ENCODE peak calls at places on chromosomes 12 and 14, in six cellular contexts. Q is tibial nerve, L is body of pancreas, S is heart left ventricle, M is sigmoid colon, Y is H1. Z is an unnamed sample. For H3K4me1, the result is how much of the 10 kb centered on the place peaks cover.

GRCh38 chr14:99564256-99564902 is 39.6 kb downstream of the CCDC85C start:
- DNase-seq in Q (peak), L (peak), S (peak), M (peak), Y (no peak), Z (peak)

GRCh38 chr14:71400821-71401447 is 493.7 kb downstream of the PCNX1 start:
- DNase-seq in Q (no peak), L (no peak), S (no peak), M (no peak), Y (no peak), Z (no peak)

GRCh38 chr12:97545804-97546203 is 83.2 kb downstream of the RMST start:
- DNase-seq in Q (no peak), L (no peak), S (no peak), M (no peak), Y (no peak), Z (no peak)

GRCh38 chr14:73344304-73344703 is 107.0 kb downstream of the PAPLN start:
- DNase-seq in Q (no peak), L (no peak), S (no peak), M (no peak), Y (no peak), Z (no peak)

GRCh38 chr14:75315143-75315542 is 36.5 kb downstream of the FOS start:
- DNase-seq in Q (no peak), L (peak), S (no peak), M (peak), Y (no peak), Z (peak)

GRCh38 chr12:15706010-15706676 is 83.0 kb downstream of the EPS8 start:
- DNase-seq in Q (no peak), L (peak), S (no peak), M (no peak), Y (no peak), Z (no peak)

GRCh38 chr12:26629864-26630263 is 203.1 kb downstream of the ITPR2 start:
- DNase-seq in Q (no peak), L (no peak), S (no peak), M (no peak), Y (no peak), Z (no peak)

GRCh38 chr14:25953532-25954144 is 644.2 kb downstream of the NOVA1 start:
- DNase-seq in Q (peak), L (peak), S (no peak), M (peak), Y (no peak), Z (peak)

GRCh38 chr14:94021001-94021400 is 5.1 kb upstream of the OTUB2 start:
- DNase-seq in Q (no peak), L (no peak), S (no peak), M (no peak), Y (no peak), Z (no peak)

GRCh38 chr14:57182760-57183503 is 85.8 kb downstream of the EXOC5 start:
- DNase-seq in Q (no peak), L (no peak), S (no peak), M (no peak), Y (no peak), Z (peak)

GRCh38 chr14:73133795-73134194 is 2.5 kb upstream of the PSEN1 start:
- DNase-seq in Q (no peak), L (no peak), S (no peak), M (no peak), Y (no peak), Z (no peak)

GRCh38 chr12:106917503-106917902 is 38.2 kb upstream of the TMEM263 start:
- DNase-seq in Q (no peak), L (no peak), S (no peak), M (no peak), Y (no peak), Z (no peak)

GRCh38 chr14:89697281-89698060 is 257.1 kb downstream of the EFCAB11 start:
- DNase-seq in Q (no peak), L (no peak), S (no peak), M (no peak), Y (no peak), Z (no peak)

GRCh38 chr12:18752280-18752920 is 14.5 kb downstream of the CAPZA3 start:
- DNase-seq in Q (no peak), L (no peak), S (peak), M (no peak), Y (peak), Z (peak)

GRCh38 chr12:26124491-26125450 is at the start of gene BHLHE41:
- DNase-seq in Q (peak), L (peak), S (peak), M (peak), Y (no peak), Z (peak)

GRCh38 chr14:68794130-68794855 is 1.4 kb upstream of the ZFP36L1 start:
- DNase-seq in Q (peak), L (peak), S (peak), M (peak), Y (no peak), Z (peak)

GRCh38 chr12:121010860-121011259 is 5.4 kb downstream of the C12orf43 start:
- DNase-seq in Q (no peak), L (no peak), S (no peak), M (no peak), Y (no peak), Z (no peak)

GRCh38 chr14:85165091-85165490 is 364.9 kb upstream of the FLRT2 start:
- DNase-seq in Q (peak), L (peak), S (peak), M (no peak), Y (no peak), Z (no peak)

GRCh38 chr12:16573652-16574077 is 32.3 kb downstream of the LMO3 start:
- DNase-seq in Q (peak), L (peak), S (no peak), M (peak), Y (no peak), Z (no peak)

GRCh38 chr12:93273834-93274705 is 103.7 kb upstream of the NUDT4 start:
- DNase-seq in Q (no peak), L (no peak), S (no peak), M (no peak), Y (no peak), Z (no peak)

GRCh38 chr12:80810874-80811273 is 94.2 kb downstream of the MYF5 start:
- DNase-seq in Q (no peak), L (no peak), S (no peak), M (no peak), Y (no peak), Z (no peak)

GRCh38 chr14:58572092-58572853 is 65.5 kb upstream of the DACT1 start:
- DNase-seq in Q (no peak), L (no peak), S (no peak), M (no peak), Y (no peak), Z (no peak)

GRCh38 chr14:91413547-91414474 is 3.8 kb downstream of the CCDC88C start:
- DNase-seq in Q (no peak), L (peak), S (no peak), M (no peak), Y (peak), Z (no peak)

GRCh38 chr14:68596211-68596610 is 196.7 kb downstream of the ZFP36L1 start:
- DNase-seq in Q (no peak), L (no peak), S (no peak), M (no peak), Y (no peak), Z (no peak)

GRCh38 chr12:66035289-66035961 is 95.1 kb downstream of the LLPH start:
- DNase-seq in Q (peak), L (no peak), S (no peak), M (no peak), Y (no peak), Z (no peak)

GRCh38 chr12:71810905-71811304 is 28.7 kb upstream of the TBC1D15 start:
- DNase-seq in Q (no peak), L (no peak), S (no peak), M (no peak), Y (no peak), Z (no peak)

GRCh38 chr12:99946131-99946530 is 38.6 kb downstream of the ANKS1B start:
- DNase-seq in Q (no peak), L (no peak), S (no peak), M (no peak), Y (no peak), Z (no peak)

GRCh38 chr12:56040151-56040550 is 1.6 kb upstream of the RPS26 start:
- DNase-seq in Q (no peak), L (no peak), S (no peak), M (no peak), Y (no peak), Z (no peak)

GRCh38 chr12:42819801-42820200 is 230.3 kb upstream of the PRICKLE1 start:
- DNase-seq in Q (no peak), L (no peak), S (no peak), M (no peak), Y (no peak), Z (no peak)

GRCh38 chr12:116278259-116278595 is 734 bp upstream of the MED13L start:
- DNase-seq in Q (no peak), L (no peak), S (no peak), M (no peak), Y (no peak), Z (no peak)
- H3K4me3 ChIP-seq in Q (peak), L (no peak), S (peak), M (peak), Y (peak), Z (peak)

GRCh38 chr14:31057035-31057434 is 30.9 kb upstream of the STRN3 start:
- DNase-seq in Q (no peak), L (no peak), S (no peak), M (no peak), Y (no peak), Z (no peak)
- H3K4me1 ChIP-seq in Q (under half), L (under half), S (under half), M (under half), Y (under half), Z (under half)

GRCh38 chr12:11650697-11651281 is 1.3 kb downstream of the ETV6 start:
- DNase-seq in Q (no peak), L (no peak), S (no peak), M (no peak), Y (no peak), Z (peak)
- TF ChIP-seq POLR2A in Q (no peak), L (no peak), S (no peak), M (peak), Y (no peak), Z (no peak)

GRCh38 chr12:51341259-51342007 is 5.0 kb downstream of the CELA1 start:
- DNase-seq in Q (peak), L (peak), S (peak), M (peak), Y (no peak), Z (peak)
- H3K4me3 ChIP-seq in Q (no peak), L (no peak), S (no peak), M (no peak), Y (peak), Z (no peak)

GRCh38 chr14:22483863-22484593 is 105.0 kb downstream of the DAD1 start:
- DNase-seq in Q (no peak), L (no peak), S (no peak), M (no peak), Y (no peak), Z (no peak)
- H3K4me1 ChIP-seq in Q (under half), L (under half), S (half or more), M (under half), Y (under half), Z (under half)

GRCh38 chr12:92185052-92185451 is 39.4 kb upstream of the BTG1 start:
- DNase-seq in Q (no peak), L (no peak), S (no peak), M (no peak), Y (no peak), Z (no peak)
- TF ChIP-seq POLR2A in Q (no peak), L (no peak), S (no peak), M (no peak), Y (no peak), Z (no peak)

DNA sequence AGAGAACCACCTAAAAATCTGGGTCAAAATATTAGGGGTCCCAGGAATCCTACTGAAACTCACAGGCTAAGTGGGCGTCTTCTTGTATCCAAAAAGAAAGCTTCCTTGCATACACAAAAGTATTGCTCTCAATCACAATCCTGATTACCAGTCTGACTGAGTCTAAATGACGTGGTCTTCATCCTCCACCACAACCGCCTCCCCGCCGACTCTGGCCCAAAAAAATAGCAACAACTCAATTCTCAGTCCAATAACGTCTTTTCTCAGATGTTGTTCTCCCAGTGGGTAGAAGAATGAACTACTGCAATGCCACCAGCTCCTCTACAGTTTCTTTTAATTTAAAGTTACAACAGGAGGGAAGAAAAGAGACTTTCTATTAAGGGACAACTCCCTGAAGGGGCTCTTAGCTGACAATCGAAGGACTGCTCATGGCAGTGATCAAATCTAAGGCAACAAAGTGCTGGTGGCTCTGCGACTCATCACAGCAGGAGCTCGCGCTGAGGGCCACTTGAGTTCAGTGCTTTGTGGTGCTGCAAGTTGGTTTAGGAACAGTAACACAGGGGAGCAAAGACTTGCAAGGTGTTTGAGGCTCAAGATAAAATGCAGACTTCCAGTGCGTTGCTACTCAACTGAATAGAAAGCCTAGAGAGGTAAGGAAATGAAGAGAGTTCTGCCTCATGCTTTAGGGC is 394.1 kb downstream of the BCAT1 start:
- DNase-seq in Q (no peak), L (no peak), S (no peak), M (no peak), Y (no peak), Z (no peak)
- H3K4me3 ChIP-seq in Q (no peak), L (no peak), S (no peak), M (no peak), Y (no peak), Z (no peak)

GRCh38 chr12:118376089-118377004 is at the start of gene SUDS3:
- DNase-seq in Q (peak), L (peak), S (peak), M (peak), Y (peak), Z (peak)
- H3K4me1 ChIP-seq in Q (under half), L (under half), S (under half), M (under half), Y (under half), Z (under half)

Z was measured in testis.